ENCODE peak calls at places on chromosome 18, in nine cellular contexts. X is HL-60, S is cardiac fibroblast, G is lower lobe of right lung, H is epithelial cell of esophagus, N is heart right ventricle, Z is OCI-LY7, V is BJ, D is sigmoid colon. W is an unnamed sample.

GRCh38 chr18:63518178-63519012 is 23.8 kb upstream of the SERPINB12 start:
- DNase-seq in G (no peak), H (peak), X (peak), S (peak), Z (peak), V (no peak), N (no peak), D (peak), W (peak)

GRCh38 chr18:68757121-68757520 is 40.8 kb upstream of the CCDC102B start:
- DNase-seq in D (no peak), H (no peak), V (no peak), S (no peak), N (no peak), Z (no peak), G (no peak), X (no peak), W (no peak)

GRCh38 chr18:76941284-76941683 is 118.9 kb downstream of the ZNF236 start:
- DNase-seq in H (no peak), G (no peak), S (no peak), V (no peak), N (no peak), D (no peak), Z (no peak), X (no peak), W (no peak)

GRCh38 chr18:10851824-10852225 is 297.5 kb downstream of the PIEZO2 start:
- DNase-seq in X (peak), Z (peak), V (no peak), N (no peak), D (no peak), S (peak), H (peak), G (no peak), W (peak)

GRCh38 chr18:55321268-55322175 is 266.5 kb downstream of the TCF4 start:
- DNase-seq in V (no peak), Z (peak), X (peak), S (peak), D (peak), H (peak), G (peak), N (peak), W (peak)

GRCh38 chr18:64807560-64807959 is 658.7 kb upstream of the LINC00305 start:
- DNase-seq in N (no peak), Z (no peak), S (no peak), G (no peak), H (no peak), X (no peak), V (no peak), D (no peak), W (no peak)

GRCh38 chr18:9421788-9422329 is 53.5 kb upstream of the RALBP1 start:
- DNase-seq in S (no peak), X (no peak), H (no peak), Z (no peak), V (no peak), G (no peak), N (no peak), D (peak), W (no peak)

GRCh38 chr18:69957071-69957620 is 9.5 kb upstream of the CD226 start:
- DNase-seq in X (no peak), Z (no peak), D (no peak), H (no peak), S (no peak), V (no peak), N (no peak), G (no peak), W (no peak)

GRCh38 chr18:51211552-51211951 is 14.1 kb upstream of the MEX3C start:
- DNase-seq in G (peak), S (peak), Z (no peak), N (peak), X (peak), H (peak), D (no peak), V (no peak), W (peak)

GRCh38 chr18:9708882-9709877 is 1.1 kb downstream of the RAB31 start:
- DNase-seq in V (no peak), S (peak), H (no peak), X (peak), D (peak), Z (no peak), G (peak), N (peak), W (no peak)

GRCh38 chr18:33916200-33916599 is 308.5 kb downstream of the NOL4 start:
- DNase-seq in Z (no peak), H (no peak), N (no peak), X (no peak), G (no peak), V (no peak), S (no peak), D (no peak), W (no peak)

GRCh38 chr18:24265502-24266064 is 126.7 kb downstream of the CABYR start:
- DNase-seq in H (no peak), S (no peak), N (no peak), X (no peak), V (no peak), D (no peak), Z (no peak), G (no peak), W (no peak)

GRCh38 chr18:44229693-44230108 is 451.0 kb upstream of the SETBP1 start:
- DNase-seq in D (peak), V (peak), X (no peak), Z (no peak), N (peak), H (peak), G (peak), S (peak), W (peak)

GRCh38 chr18:662197-662596 is 4.7 kb downstream of the TYMS start:
- DNase-seq in X (no peak), G (no peak), D (no peak), V (no peak), Z (no peak), H (no peak), S (no peak), N (no peak), W (no peak)

GRCh38 chr18:24683965-24684364 is 223.5 kb downstream of the HRH4 start:
- DNase-seq in N (no peak), S (no peak), G (no peak), X (no peak), V (no peak), Z (peak), D (no peak), H (no peak), W (no peak)

GRCh38 chr18:47184419-47185050 is 8.4 kb upstream of the IER3IP1 start:
- DNase-seq in X (peak), N (no peak), G (peak), Z (peak), H (peak), S (peak), D (peak), V (no peak), W (peak)

GRCh38 chr18:76713432-76713831 is 108.9 kb upstream of the ZNF236 start:
- DNase-seq in D (no peak), H (no peak), V (no peak), Z (no peak), S (no peak), G (no peak), X (no peak), N (no peak), W (no peak)

GRCh38 chr18:48739266-48740067 is 200.6 kb downstream of the CTIF start:
- DNase-seq in S (no peak), N (no peak), D (no peak), H (no peak), G (no peak), X (no peak), Z (no peak), V (no peak), W (no peak)

GRCh38 chr18:26574958-26575864 is 26.9 kb upstream of the KCTD1 start:
- DNase-seq in S (peak), G (peak), N (peak), Z (no peak), X (peak), V (peak), D (peak), H (peak), W (peak)

GRCh38 chr18:61545281-61546245 is 212.3 kb downstream of the CDH20 start:
- DNase-seq in Z (no peak), H (no peak), S (no peak), G (no peak), X (no peak), D (no peak), N (no peak), V (no peak), W (no peak)

GRCh38 chr18:76977681-76978234 is 154.8 kb downstream of the MBP start:
- DNase-seq in S (no peak), V (no peak), Z (no peak), N (no peak), G (no peak), H (no peak), X (no peak), D (no peak), W (peak)

GRCh38 chr18:72993245-72993644 is 125.5 kb upstream of the NETO1 start:
- DNase-seq in X (no peak), S (no peak), N (no peak), V (no peak), D (no peak), G (no peak), H (peak), Z (no peak), W (no peak)

GRCh38 chr18:12639990-12640880 is 17.7 kb downstream of the SPIRE1 start:
- DNase-seq in V (no peak), H (peak), S (peak), G (no peak), N (no peak), X (no peak), D (no peak), Z (no peak), W (peak)

GRCh38 chr18:7172611-7173010 is 55.0 kb upstream of the LAMA1 start:
- DNase-seq in D (no peak), Z (no peak), H (peak), X (no peak), S (no peak), G (no peak), V (no peak), N (no peak), W (peak)

GRCh38 chr18:26480897-26481795 is 67.2 kb downstream of the KCTD1 start:
- DNase-seq in S (peak), X (no peak), N (no peak), G (no peak), D (no peak), V (peak), H (peak), Z (no peak), W (peak)

GRCh38 chr18:58044370-58045264 is 591 bp downstream of the NEDD4L start:
- DNase-seq in N (peak), V (no peak), D (peak), G (peak), S (peak), Z (peak), H (peak), X (peak), W (peak)
- TF ChIP-seq CTCF in N (no peak), V (no peak), D (no peak), G (no peak), S (no peak), Z (no peak), H (peak), X (no peak), W (no peak)

GRCh38 chr18:5962362-5962761 is 67.0 kb upstream of the TMEM200C start:
- DNase-seq in N (no peak), H (no peak), V (no peak), Z (no peak), G (no peak), S (no peak), X (no peak), D (no peak), W (no peak)

GRCh38 chr18:5964108-5964507 is 68.8 kb upstream of the TMEM200C start:
- DNase-seq in D (no peak), H (no peak), N (no peak), X (no peak), Z (no peak), S (no peak), G (no peak), V (no peak), W (no peak)

GRCh38 chr18:5961097-5961827 is 65.9 kb upstream of the TMEM200C start:
- DNase-seq in D (no peak), H (no peak), S (no peak), N (no peak), Z (no peak), V (no peak), G (no peak), X (no peak), W (no peak)

GRCh38 chr18:5963267-5963666 is 67.9 kb upstream of the TMEM200C start:
- DNase-seq in D (no peak), H (no peak), V (no peak), X (no peak), S (no peak), G (no peak), N (no peak), Z (no peak), W (no peak)

DNA sequence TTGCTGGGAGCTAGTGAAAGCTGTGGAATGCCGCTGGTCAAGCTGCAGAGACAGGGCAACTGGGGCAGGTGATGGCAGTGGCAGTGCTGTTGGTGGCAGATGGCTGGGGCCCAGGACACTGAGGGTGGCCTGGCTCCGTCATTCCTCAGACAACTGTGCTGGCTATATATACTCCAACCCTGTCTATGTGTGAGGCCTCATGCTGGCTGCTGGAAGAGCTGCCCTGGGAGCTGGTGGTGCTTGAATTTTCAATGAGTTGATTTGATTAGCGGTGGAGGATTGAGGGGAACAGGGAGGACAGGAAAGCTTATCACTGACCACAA is 66.5 kb upstream of the TMEM200C start:
- DNase-seq in X (no peak), S (no peak), D (no peak), G (no peak), H (no peak), V (no peak), N (no peak), Z (no peak), W (no peak)
- H3K4me3 ChIP-seq in X (no peak), S (no peak), D (no peak), G (no peak), H (no peak), V (no peak), N (no peak), Z (no peak), W (no peak)

GRCh38 chr18:5440297-5440696 is 103.5 kb downstream of the EPB41L3 start:
- DNase-seq in H (no peak), D (no peak), G (no peak), V (no peak), X (peak), N (no peak), S (peak), Z (peak), W (peak)

GRCh38 chr18:5449858-5450509 is 93.8 kb downstream of the EPB41L3 start:
- DNase-seq in V (no peak), Z (no peak), G (no peak), D (no peak), N (no peak), H (no peak), X (no peak), S (no peak), W (no peak)

GRCh38 chr18:5444269-5444668 is 99.5 kb downstream of the EPB41L3 start:
- DNase-seq in S (peak), X (no peak), G (no peak), N (no peak), V (no peak), Z (no peak), D (no peak), H (peak), W (no peak)

GRCh38 chr18:5447442-5447841 is 96.4 kb downstream of the EPB41L3 start:
- DNase-seq in D (no peak), S (no peak), V (no peak), Z (no peak), X (peak), N (no peak), H (no peak), G (no peak), W (no peak)

DNA sequence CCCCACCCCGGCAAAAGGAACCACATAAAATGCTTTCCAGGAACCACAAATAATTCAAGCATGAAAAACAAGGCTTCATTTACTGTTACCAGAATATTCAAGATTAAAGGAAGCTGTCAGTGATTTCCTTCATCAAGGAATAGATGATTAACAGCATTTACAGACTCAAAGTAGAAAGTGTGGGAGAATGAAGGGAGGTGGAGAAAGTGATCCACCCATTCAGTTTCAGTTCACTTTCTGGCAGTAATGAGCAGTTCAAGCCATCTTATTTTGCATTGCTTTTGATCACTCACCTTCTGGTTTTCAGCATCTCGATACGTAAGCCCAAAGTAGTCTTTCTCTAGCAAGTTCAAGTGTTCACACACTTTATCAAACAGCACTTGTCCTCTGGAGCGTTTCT is 99.0 kb downstream of the EPB41L3 start:
- DNase-seq in V (no peak), S (no peak), G (no peak), X (no peak), H (no peak), N (no peak), D (no peak), Z (peak), W (no peak)
- TF ChIP-seq CTCF in V (no peak), S (no peak), G (no peak), X (no peak), H (no peak), N (no peak), D (no peak), Z (no peak), W (no peak)

DNA sequence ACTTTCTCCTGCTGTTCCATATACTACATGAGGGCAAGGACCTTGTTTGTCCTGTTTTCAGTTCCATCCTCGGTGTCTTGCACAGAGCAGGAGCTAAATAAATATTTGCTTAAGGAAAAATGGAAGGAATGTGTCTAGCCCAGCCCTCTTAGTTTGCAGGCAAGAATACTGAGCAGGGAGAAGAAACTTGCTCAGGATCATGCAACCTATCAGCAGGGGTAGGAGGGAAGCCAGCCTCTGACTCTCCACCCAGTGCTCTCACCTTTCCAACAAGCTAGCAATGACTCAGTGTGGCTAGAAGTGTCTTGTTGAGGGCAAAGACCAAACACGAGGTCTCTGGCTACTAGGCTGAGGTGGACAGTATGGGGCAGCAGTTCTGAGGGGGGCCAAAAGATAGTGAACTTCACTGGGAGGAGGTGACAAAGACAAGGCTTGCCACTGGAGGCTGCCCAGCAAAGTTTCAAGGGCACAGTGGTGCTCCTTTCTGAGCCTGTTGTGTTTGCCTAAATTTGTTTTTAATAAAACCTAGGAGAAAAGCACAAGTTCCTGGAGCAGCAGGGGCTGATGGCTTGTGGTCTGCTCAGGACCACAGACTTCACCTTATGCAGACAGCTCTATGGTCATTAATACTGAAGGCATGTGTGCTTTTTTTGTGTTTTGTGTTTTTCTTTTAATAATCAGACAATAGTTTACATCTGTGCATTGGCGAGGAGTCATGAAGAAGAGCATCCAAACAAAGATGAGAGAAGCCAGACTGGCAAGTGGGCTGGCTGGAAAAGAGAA is 49.1 kb upstream of the CTAGE1 start:
- DNase-seq in V (peak), X (no peak), N (peak), H (peak), S (peak), D (no peak), G (no peak), Z (no peak), W (peak)
- H3K4me3 ChIP-seq in V (no peak), X (no peak), N (no peak), H (no peak), S (peak), D (no peak), G (no peak), Z (no peak), W (no peak)

DNA sequence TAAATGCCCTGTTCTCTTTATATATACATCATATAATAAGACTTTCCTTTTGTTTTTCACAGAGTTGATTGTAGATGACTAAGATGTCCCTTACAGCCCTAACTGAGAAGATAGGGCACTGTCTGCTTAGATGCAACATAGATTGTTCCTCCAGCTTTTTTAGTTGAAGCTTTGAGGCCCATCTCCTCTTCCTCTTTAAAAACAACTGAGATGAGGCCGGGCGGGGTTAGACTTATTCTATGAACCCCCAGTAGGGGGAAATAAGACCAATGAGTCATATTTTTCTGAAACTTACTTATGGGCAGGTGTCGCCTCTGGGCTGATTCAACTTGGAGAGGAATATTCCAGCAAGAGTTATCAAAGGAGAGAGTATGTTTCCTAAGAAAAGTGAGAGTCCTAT is 84.6 kb downstream of the FBXO15 start:
- DNase-seq in Z (peak), S (no peak), D (no peak), V (no peak), H (no peak), X (peak), N (no peak), G (no peak), W (no peak)
- TF ChIP-seq CTCF in Z (peak), S (no peak), D (no peak), V (no peak), H (no peak), X (no peak), N (no peak), G (no peak), W (no peak)

DNA sequence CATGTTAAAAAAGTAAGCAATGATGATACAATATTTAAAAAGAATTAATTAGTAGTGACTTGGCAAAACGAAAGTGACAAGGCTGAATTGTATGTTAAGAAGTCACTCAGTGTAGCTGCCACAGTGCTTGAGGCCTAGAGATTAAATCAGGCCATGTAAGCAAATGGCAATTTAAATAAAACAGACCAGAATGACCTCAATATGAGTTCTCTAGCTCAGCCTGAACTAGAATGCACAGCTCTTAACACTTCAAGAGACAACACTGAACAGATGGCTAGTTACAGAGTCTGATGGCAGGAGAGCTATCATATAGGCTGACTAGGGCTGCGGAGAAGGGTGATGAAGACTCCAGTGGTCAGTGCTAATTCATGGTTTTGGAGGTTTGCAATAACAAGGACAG is 117.9 kb upstream of the ZBTB14 start:
- DNase-seq in Z (no peak), N (no peak), G (no peak), H (no peak), X (no peak), S (no peak), D (no peak), V (no peak), W (no peak)
- H3K4me3 ChIP-seq in Z (no peak), N (no peak), G (no peak), H (no peak), X (no peak), S (no peak), D (no peak), V (no peak), W (no peak)

W was measured in choroid plexus epithelial cell.